ENCODE peak calls at places on chromosomes 12 and 14, in eight cellular contexts. E is Calu3, L is thoracic aorta, N is cardiac muscle cell, X is PC-3, J is upper lobe of left lung, I is kidney epithelial cell, Z is osteocyte. A is an unnamed sample.

GRCh38 chr12:53985900-53986685 is 1.1 kb downstream of the HOXC10 start:
- DNase-seq in N (no peak), J (no peak), X (no peak), I (no peak), Z (no peak), L (no peak), E (peak), A (no peak)

GRCh38 chr12:119334459-119335170 is at the start of gene CCDC60:
- DNase-seq in E (no peak), N (no peak), X (no peak), J (no peak), Z (no peak), L (no peak), I (no peak), A (peak)

GRCh38 chr12:112218150-112218549 is 92.8 kb downstream of the TRAFD1 start:
- DNase-seq in L (no peak), J (no peak), Z (no peak), I (no peak), E (no peak), X (no peak), N (peak), A (no peak)

GRCh38 chr12:2649201-2650030 is 145.4 kb upstream of the FKBP4 start:
- DNase-seq in N (no peak), Z (no peak), I (no peak), J (no peak), X (no peak), E (no peak), L (no peak), A (no peak)

GRCh38 chr12:57139796-57140649 is 7.4 kb downstream of the LRP1-AS start:
- DNase-seq in L (no peak), E (no peak), J (no peak), I (no peak), N (peak), X (no peak), Z (no peak), A (no peak)

GRCh38 chr12:100793182-100793581 is 1.4 kb upstream of the ANO4 start:
- DNase-seq in E (no peak), I (no peak), J (no peak), N (peak), X (peak), Z (no peak), L (no peak), A (no peak)

GRCh38 chr12:43540474-43540873 is 11.5 kb downstream of the ADAMTS20 start:
- DNase-seq in N (no peak), Z (no peak), E (no peak), X (no peak), L (no peak), J (no peak), I (no peak), A (no peak)

GRCh38 chr14:49863483-49864262 is 11.1 kb upstream of the NEMF start:
- DNase-seq in X (no peak), I (no peak), L (no peak), Z (no peak), E (no peak), N (no peak), J (no peak), A (no peak)

GRCh38 chr12:10737249-10737648 is 14.1 kb upstream of the YBX3 start:
- DNase-seq in Z (no peak), N (no peak), I (no peak), X (peak), J (no peak), E (no peak), L (no peak), A (no peak)

GRCh38 chr14:99596071-99596627 is 7.9 kb downstream of the CCDC85C start:
- DNase-seq in J (peak), Z (no peak), I (no peak), E (peak), N (no peak), X (peak), L (no peak), A (no peak)

DNA sequence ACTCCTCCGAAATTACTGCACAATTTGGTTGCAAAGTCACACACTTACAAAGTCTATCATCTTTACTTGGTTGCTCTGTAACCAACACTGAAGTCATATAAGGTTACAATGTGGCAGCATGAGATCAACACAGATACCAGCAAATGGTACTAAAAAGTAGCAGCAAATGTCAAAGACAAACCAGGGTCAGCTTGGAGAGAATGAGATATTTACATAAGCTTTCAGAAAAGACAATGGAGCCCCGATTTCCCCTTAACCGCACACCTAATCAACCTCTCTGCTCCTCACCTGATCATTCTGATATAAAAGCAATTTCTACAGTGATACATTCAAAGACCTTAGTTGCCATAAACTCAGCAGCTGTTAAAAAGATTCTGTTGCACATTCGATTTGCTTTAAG is 76.4 kb upstream of the FOXN3 start:
- DNase-seq in X (no peak), I (no peak), J (no peak), E (no peak), N (no peak), L (no peak), Z (no peak), A (no peak)
- TF ChIP-seq CTCF in X (no peak), I (no peak), J (no peak), E (no peak), N (no peak), L (no peak), Z (no peak), A (no peak)

GRCh38 chr12:77228376-77228775 is 163.0 kb upstream of the E2F7 start:
- DNase-seq in X (no peak), E (no peak), L (no peak), N (no peak), I (no peak), Z (no peak), J (no peak), A (no peak)
- TF ChIP-seq CTCF in X (no peak), E (no peak), L (no peak), N (no peak), I (no peak), Z (no peak), J (no peak), A (no peak)

DNA sequence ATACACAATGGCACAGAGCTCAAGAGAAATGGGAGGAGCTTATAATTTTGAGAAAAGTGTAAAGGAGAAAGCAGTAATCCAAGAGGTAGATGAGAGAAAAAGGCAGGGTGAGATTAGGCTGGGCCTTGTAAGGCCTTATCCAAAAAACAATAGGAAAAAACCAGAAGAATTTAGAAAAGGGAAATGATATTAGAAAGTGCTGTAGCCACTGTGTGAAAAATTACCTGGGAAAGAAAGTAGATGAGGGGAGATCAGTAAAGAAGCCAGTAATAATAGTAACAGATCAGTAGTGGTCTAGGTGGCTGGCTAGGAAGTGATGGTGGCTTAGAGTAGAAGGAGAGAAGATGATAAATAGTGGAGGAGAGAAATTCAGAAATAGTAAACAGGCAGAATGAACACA is 66.3 kb upstream of the CFL2 start:
- DNase-seq in N (no peak), X (no peak), I (no peak), E (no peak), J (no peak), Z (no peak), L (no peak), A (no peak)
- TF ChIP-seq CTCF in N (no peak), X (no peak), I (no peak), E (no peak), J (no peak), Z (no peak), L (no peak), A (no peak)

GRCh38 chr12:6370994-6371754 is 4.2 kb downstream of the SCNN1A start:
- DNase-seq in X (peak), L (no peak), N (peak), E (peak), Z (no peak), J (peak), I (peak), A (no peak)
- TF ChIP-seq CTCF in X (peak), L (no peak), N (peak), E (no peak), Z (peak), J (no peak), I (peak), A (peak)

DNA sequence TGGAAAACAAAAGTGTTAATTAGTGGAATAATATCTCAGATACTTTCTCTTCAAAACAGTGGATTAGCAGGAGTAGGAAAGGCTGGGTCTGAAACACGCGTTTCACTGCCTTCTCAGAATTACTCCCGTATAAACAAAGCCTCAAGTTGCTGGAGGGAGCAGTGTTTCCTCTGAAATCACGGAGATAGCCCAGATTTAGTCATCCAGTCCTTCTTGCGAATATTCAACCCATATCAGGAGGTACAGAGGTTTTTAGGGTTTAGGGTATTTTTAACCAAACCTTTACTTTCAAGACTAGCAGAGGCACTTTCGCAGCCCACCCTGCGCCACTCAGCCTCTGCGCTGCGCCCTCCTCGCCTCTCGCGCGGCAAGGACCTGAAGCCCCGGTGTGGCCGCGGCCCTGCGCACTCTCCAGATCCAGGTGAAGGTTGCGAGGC is 2.1 kb upstream of the SAMD4A start:
- DNase-seq in E (no peak), I (no peak), Z (no peak), J (peak), N (peak), L (no peak), X (peak), A (no peak)
- TF ChIP-seq CTCF in E (no peak), I (no peak), Z (no peak), J (no peak), N (no peak), L (no peak), X (no peak), A (no peak)